ENCODE peak calls at places on chromosomes 6 and 20, in eight cellular contexts. One of them, this sample, is unnamed.
A peak's percentile ranks its signal among the peaks of the same experiment; 100 is the strongest.

GRCh38 chr6:79305020-79305419 is 70.5 kb upstream of the HMGN3 start:
- DNase-seq in AG10803: no peak
- DNase-seq in psoas muscle: no peak
- DNase-seq in sigmoid colon: no peak
- DNase-seq in tibial artery: no peak
- DNase-seq in IMR-90: no peak
- DNase-seq in CD4-positive, CD25-positive, alpha-beta regulatory T cell: no peak
- DNase-seq in astrocyte: no peak
- DNase-seq in this sample: no peak

GRCh38 chr6:55825402-55826051 is 49.9 kb downstream of the BMP5 start:
- DNase-seq in AG10803: peak; percentile 38
- DNase-seq in psoas muscle: no peak
- DNase-seq in sigmoid colon: no peak
- DNase-seq in tibial artery: no peak
- DNase-seq in IMR-90: peak; percentile 78
- DNase-seq in CD4-positive, CD25-positive, alpha-beta regulatory T cell: no peak
- DNase-seq in astrocyte: peak; percentile 87
- DNase-seq in this sample: no peak

GRCh38 chr6:157715766-157716171 is 107.3 kb upstream of the SNX9 start:
- DNase-seq in AG10803: peak; percentile 99
- DNase-seq in psoas muscle: peak; percentile 73
- DNase-seq in sigmoid colon: peak; percentile 92
- DNase-seq in tibial artery: peak; percentile 85
- DNase-seq in IMR-90: peak; percentile 95
- DNase-seq in CD4-positive, CD25-positive, alpha-beta regulatory T cell: no peak
- DNase-seq in astrocyte: peak; percentile 70
- DNase-seq in this sample: no peak

GRCh38 chr6:144248470-144249301 is 36.4 kb upstream of the UTRN start:
- DNase-seq in AG10803: peak; percentile 92
- DNase-seq in psoas muscle: no peak
- DNase-seq in sigmoid colon: no peak
- DNase-seq in tibial artery: no peak
- DNase-seq in IMR-90: peak; percentile 72
- DNase-seq in CD4-positive, CD25-positive, alpha-beta regulatory T cell: no peak
- DNase-seq in astrocyte: peak; percentile 88
- DNase-seq in this sample: no peak

GRCh38 chr6:36247691-36248090 is 22.2 kb upstream of the PNPLA1 start:
- DNase-seq in AG10803: peak; percentile 45
- DNase-seq in psoas muscle: no peak
- DNase-seq in sigmoid colon: no peak
- DNase-seq in tibial artery: peak; percentile 66
- DNase-seq in IMR-90: peak; percentile 61
- DNase-seq in CD4-positive, CD25-positive, alpha-beta regulatory T cell: no peak
- DNase-seq in astrocyte: peak; percentile 4
- DNase-seq in this sample: no peak

GRCh38 chr20:22905667-22906066 is 129.4 kb upstream of the SSTR4 start:
- DNase-seq in AG10803: peak; percentile 70
- DNase-seq in psoas muscle: no peak
- DNase-seq in sigmoid colon: peak; percentile 60
- DNase-seq in tibial artery: peak; percentile 43
- DNase-seq in IMR-90: no peak
- DNase-seq in CD4-positive, CD25-positive, alpha-beta regulatory T cell: no peak
- DNase-seq in astrocyte: no peak
- DNase-seq in this sample: peak; percentile 22

GRCh38 chr6:149368065-149368464 is 32.0 kb upstream of the SUMO4 start:
- DNase-seq in AG10803: no peak
- DNase-seq in psoas muscle: no peak
- DNase-seq in sigmoid colon: no peak
- DNase-seq in tibial artery: no peak
- DNase-seq in IMR-90: no peak
- DNase-seq in CD4-positive, CD25-positive, alpha-beta regulatory T cell: no peak
- DNase-seq in astrocyte: no peak
- DNase-seq in this sample: no peak

GRCh38 chr20:57810511-57811372 is 100.9 kb upstream of the PMEPA1 start:
- DNase-seq in AG10803: no peak
- DNase-seq in psoas muscle: no peak
- DNase-seq in sigmoid colon: peak; percentile 58
- DNase-seq in tibial artery: no peak
- DNase-seq in IMR-90: no peak
- DNase-seq in CD4-positive, CD25-positive, alpha-beta regulatory T cell: no peak
- DNase-seq in astrocyte: peak; percentile 63
- DNase-seq in this sample: no peak

GRCh38 chr20:46433051-46433450 is 26.6 kb upstream of the ELMO2 start:
- DNase-seq in AG10803: no peak
- DNase-seq in psoas muscle: no peak
- DNase-seq in sigmoid colon: no peak
- DNase-seq in tibial artery: no peak
- DNase-seq in IMR-90: no peak
- DNase-seq in CD4-positive, CD25-positive, alpha-beta regulatory T cell: no peak
- DNase-seq in astrocyte: no peak
- DNase-seq in this sample: no peak

GRCh38 chr20:25984933-25985332 is 288.3 kb upstream of the ZNF337 start:
- DNase-seq in AG10803: peak; percentile 46
- DNase-seq in psoas muscle: peak; percentile 56
- DNase-seq in sigmoid colon: peak; percentile 78
- DNase-seq in tibial artery: no peak
- DNase-seq in IMR-90: peak; percentile 49
- DNase-seq in CD4-positive, CD25-positive, alpha-beta regulatory T cell: peak; percentile 15
- DNase-seq in astrocyte: no peak
- DNase-seq in this sample: no peak

GRCh38 chr6:96532399-96532798 is 10.8 kb downstream of the UFL1 start:
- DNase-seq in AG10803: no peak
- DNase-seq in psoas muscle: no peak
- DNase-seq in sigmoid colon: no peak
- DNase-seq in tibial artery: no peak
- DNase-seq in IMR-90: no peak
- DNase-seq in CD4-positive, CD25-positive, alpha-beta regulatory T cell: no peak
- DNase-seq in astrocyte: no peak
- DNase-seq in this sample: no peak

GRCh38 chr6:96522469-96523009 is 933 bp downstream of the UFL1 start:
- DNase-seq in AG10803: peak; percentile 22
- DNase-seq in psoas muscle: no peak
- DNase-seq in sigmoid colon: no peak
- DNase-seq in tibial artery: no peak
- DNase-seq in IMR-90: peak; percentile 14
- DNase-seq in CD4-positive, CD25-positive, alpha-beta regulatory T cell: no peak
- DNase-seq in astrocyte: peak; percentile 14
- DNase-seq in this sample: peak; percentile 16

GRCh38 chr6:96528193-96528592 is 6.6 kb downstream of the UFL1 start:
- DNase-seq in AG10803: no peak
- DNase-seq in psoas muscle: no peak
- DNase-seq in sigmoid colon: no peak
- DNase-seq in tibial artery: no peak
- DNase-seq in IMR-90: no peak
- DNase-seq in CD4-positive, CD25-positive, alpha-beta regulatory T cell: no peak
- DNase-seq in astrocyte: no peak
- DNase-seq in this sample: no peak
- H3K4me3 ChIP-seq in AG10803: no peak overlapping the region
- H3K4me3 ChIP-seq in psoas muscle: no peak overlapping the region
- H3K4me3 ChIP-seq in sigmoid colon: no peak overlapping the region
- H3K4me3 ChIP-seq in tibial artery: no peak overlapping the region
- H3K4me3 ChIP-seq in IMR-90: no peak overlapping the region
- H3K4me3 ChIP-seq in CD4-positive, CD25-positive, alpha-beta regulatory T cell: no peak overlapping the region
- H3K4me3 ChIP-seq in astrocyte: no peak overlapping the region
- H3K4me3 ChIP-seq in this sample: no peak overlapping the region

GRCh38 chr6:107821591-107821990 is 2.5 kb downstream of the SCML4 start:
- DNase-seq in AG10803: no peak
- DNase-seq in psoas muscle: no peak
- DNase-seq in sigmoid colon: no peak
- DNase-seq in tibial artery: no peak
- DNase-seq in IMR-90: no peak
- DNase-seq in CD4-positive, CD25-positive, alpha-beta regulatory T cell: no peak
- DNase-seq in astrocyte: no peak
- DNase-seq in this sample: no peak

GRCh38 chr6:107819976-107820551 is 4.0 kb downstream of the SCML4 start:
- DNase-seq in AG10803: no peak
- DNase-seq in psoas muscle: no peak
- DNase-seq in sigmoid colon: no peak
- DNase-seq in tibial artery: no peak
- DNase-seq in IMR-90: peak; percentile 1
- DNase-seq in CD4-positive, CD25-positive, alpha-beta regulatory T cell: no peak
- DNase-seq in astrocyte: no peak
- DNase-seq in this sample: no peak

GRCh38 chr6:107819217-107819616 is 4.9 kb downstream of the SCML4 start:
- DNase-seq in AG10803: no peak
- DNase-seq in psoas muscle: no peak
- DNase-seq in sigmoid colon: no peak
- DNase-seq in tibial artery: no peak
- DNase-seq in IMR-90: no peak
- DNase-seq in CD4-positive, CD25-positive, alpha-beta regulatory T cell: no peak
- DNase-seq in astrocyte: no peak
- DNase-seq in this sample: no peak

GRCh38 chr6:107822154-107823046 is 1.7 kb downstream of the SCML4 start:
- DNase-seq in AG10803: no peak
- DNase-seq in psoas muscle: no peak
- DNase-seq in sigmoid colon: no peak
- DNase-seq in tibial artery: no peak
- DNase-seq in IMR-90: no peak
- DNase-seq in CD4-positive, CD25-positive, alpha-beta regulatory T cell: peak; percentile 38
- DNase-seq in astrocyte: no peak
- DNase-seq in this sample: peak; percentile 30

GRCh38 chr6:107820571-107821261 is 3.4 kb downstream of the SCML4 start:
- DNase-seq in AG10803: peak; percentile 17
- DNase-seq in psoas muscle: no peak
- DNase-seq in sigmoid colon: no peak
- DNase-seq in tibial artery: no peak
- DNase-seq in IMR-90: no peak
- DNase-seq in CD4-positive, CD25-positive, alpha-beta regulatory T cell: no peak
- DNase-seq in astrocyte: peak; percentile 17
- DNase-seq in this sample: no peak
- H3K4me3 ChIP-seq in AG10803: peak overlapping the region; percentile 26
- H3K4me3 ChIP-seq in psoas muscle: peak overlapping the region; percentile 59
- H3K4me3 ChIP-seq in sigmoid colon: no peak overlapping the region
- H3K4me3 ChIP-seq in tibial artery: peak overlapping the region; percentile 26
- H3K4me3 ChIP-seq in IMR-90: peak overlapping the region; percentile 8
- H3K4me3 ChIP-seq in CD4-positive, CD25-positive, alpha-beta regulatory T cell: peak overlapping the region; percentile 97
- H3K4me3 ChIP-seq in astrocyte: peak overlapping the region; percentile 40
- H3K4me3 ChIP-seq in this sample: no peak overlapping the region

GRCh38 chr6:166533205-166533824 is 53.2 kb downstream of the RAMACL start:
- DNase-seq in AG10803: no peak
- DNase-seq in psoas muscle: no peak
- DNase-seq in sigmoid colon: no peak
- DNase-seq in tibial artery: no peak
- DNase-seq in IMR-90: no peak
- DNase-seq in CD4-positive, CD25-positive, alpha-beta regulatory T cell: no peak
- DNase-seq in astrocyte: no peak
- DNase-seq in this sample: no peak

GRCh38 chr6:166532302-166532701 is 54.2 kb downstream of the RAMACL start:
- DNase-seq in AG10803: no peak
- DNase-seq in psoas muscle: no peak
- DNase-seq in sigmoid colon: no peak
- DNase-seq in tibial artery: no peak
- DNase-seq in IMR-90: no peak
- DNase-seq in CD4-positive, CD25-positive, alpha-beta regulatory T cell: no peak
- DNase-seq in astrocyte: no peak
- DNase-seq in this sample: no peak

GRCh38 chr6:166529571-166529970 is 56.9 kb downstream of the RAMACL start:
- DNase-seq in AG10803: no peak
- DNase-seq in psoas muscle: no peak
- DNase-seq in sigmoid colon: no peak
- DNase-seq in tibial artery: no peak
- DNase-seq in IMR-90: peak; percentile 74
- DNase-seq in CD4-positive, CD25-positive, alpha-beta regulatory T cell: no peak
- DNase-seq in astrocyte: peak; percentile 24
- DNase-seq in this sample: no peak

GRCh38 chr6:166527849-166528248 is 58.6 kb downstream of the RAMACL start:
- DNase-seq in AG10803: no peak
- DNase-seq in psoas muscle: no peak
- DNase-seq in sigmoid colon: no peak
- DNase-seq in tibial artery: no peak
- DNase-seq in IMR-90: no peak
- DNase-seq in CD4-positive, CD25-positive, alpha-beta regulatory T cell: no peak
- DNase-seq in astrocyte: no peak
- DNase-seq in this sample: no peak

DNA sequence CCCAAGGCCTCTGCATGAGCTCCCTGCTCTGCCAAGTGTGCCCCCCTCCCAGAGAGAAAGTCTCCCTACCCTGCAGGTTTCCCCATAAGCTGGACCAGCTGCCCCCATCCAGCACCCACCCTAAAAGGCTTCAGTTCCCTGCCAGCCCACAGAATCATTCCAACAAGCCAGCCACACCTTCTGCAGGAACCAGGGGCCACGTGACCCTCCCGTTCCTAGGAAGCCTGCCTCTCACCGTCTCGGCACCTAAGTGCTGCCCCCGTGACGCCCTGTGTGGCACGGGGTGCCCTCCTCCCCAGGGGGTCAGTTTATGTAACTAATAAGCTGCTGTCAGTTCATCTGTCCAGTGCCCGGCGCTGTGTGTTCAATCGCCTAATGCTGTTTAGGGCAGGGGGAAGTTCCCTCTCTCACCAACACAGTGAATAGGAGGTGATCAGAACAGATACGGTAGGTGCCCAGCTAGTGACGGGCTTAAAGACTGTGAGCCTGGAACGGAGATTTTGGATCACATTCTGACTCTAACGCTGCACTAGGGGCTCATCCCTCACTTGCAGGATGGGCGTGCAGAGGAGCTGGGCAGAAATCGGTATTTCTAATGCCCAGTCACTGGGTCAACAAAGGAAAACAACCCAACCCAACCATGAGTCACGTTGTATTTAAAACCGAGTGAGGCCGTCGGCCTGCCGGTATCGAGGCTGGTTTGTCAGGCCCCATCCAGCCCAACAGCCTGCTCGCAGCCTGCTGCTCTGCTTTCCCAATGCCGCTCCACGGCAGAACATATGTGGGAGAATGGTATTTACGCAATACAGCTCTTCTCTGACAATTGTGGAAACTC is 56.0 kb downstream of the RAMACL start:
- DNase-seq in AG10803: no peak
- DNase-seq in psoas muscle: no peak
- DNase-seq in sigmoid colon: no peak
- DNase-seq in tibial artery: no peak
- DNase-seq in IMR-90: no peak
- DNase-seq in CD4-positive, CD25-positive, alpha-beta regulatory T cell: no peak
- DNase-seq in astrocyte: peak; percentile 16
- DNase-seq in this sample: no peak
- H3K4me3 ChIP-seq in AG10803: no peak overlapping the region
- H3K4me3 ChIP-seq in psoas muscle: no peak overlapping the region
- H3K4me3 ChIP-seq in sigmoid colon: no peak overlapping the region
- H3K4me3 ChIP-seq in tibial artery: no peak overlapping the region
- H3K4me3 ChIP-seq in IMR-90: no peak overlapping the region
- H3K4me3 ChIP-seq in CD4-positive, CD25-positive, alpha-beta regulatory T cell: no peak overlapping the region
- H3K4me3 ChIP-seq in astrocyte: no peak overlapping the region
- H3K4me3 ChIP-seq in this sample: no peak overlapping the region

DNA sequence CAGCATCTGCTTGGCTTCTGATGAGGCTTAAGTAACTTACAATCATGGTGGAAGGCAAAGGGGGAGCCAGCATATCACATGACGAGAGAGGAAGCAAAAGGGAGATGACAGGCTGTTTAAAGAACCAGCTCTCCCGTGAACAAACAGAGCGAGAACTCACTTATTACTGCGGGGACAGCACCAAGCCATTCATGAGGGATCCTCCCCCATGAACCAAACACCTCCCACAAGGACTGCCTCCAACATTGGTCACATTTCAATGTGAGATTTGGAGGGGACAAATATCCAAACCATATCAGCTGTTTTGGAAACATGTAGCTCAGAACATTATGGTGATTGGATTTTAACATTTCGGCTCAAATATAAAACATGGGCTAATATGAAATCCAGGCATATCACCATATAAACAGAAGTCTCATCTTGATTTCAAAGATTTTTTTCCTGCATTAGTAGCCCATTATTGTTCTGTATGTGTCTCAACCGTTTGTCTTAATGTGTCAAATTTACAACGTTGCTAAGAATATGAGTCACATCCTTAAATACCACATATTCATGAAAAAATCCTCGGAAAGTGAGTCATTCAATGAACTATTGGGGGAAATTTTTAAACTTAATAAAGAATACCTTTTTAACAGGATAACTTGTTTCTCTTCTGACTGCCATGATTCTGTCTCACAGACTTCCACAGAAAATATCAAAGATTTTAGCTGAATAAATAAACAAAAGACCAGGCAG is 894.3 kb downstream of the TFAP2A start:
- DNase-seq in AG10803: peak; percentile 83
- DNase-seq in psoas muscle: no peak
- DNase-seq in sigmoid colon: no peak
- DNase-seq in tibial artery: no peak
- DNase-seq in IMR-90: peak; percentile 89
- DNase-seq in CD4-positive, CD25-positive, alpha-beta regulatory T cell: no peak
- DNase-seq in astrocyte: peak; percentile 91
- DNase-seq in this sample: peak; percentile 66
- H3K4me3 ChIP-seq in AG10803: no peak overlapping the region
- H3K4me3 ChIP-seq in psoas muscle: no peak overlapping the region
- H3K4me3 ChIP-seq in sigmoid colon: no peak overlapping the region
- H3K4me3 ChIP-seq in tibial artery: no peak overlapping the region
- H3K4me3 ChIP-seq in IMR-90: no peak overlapping the region
- H3K4me3 ChIP-seq in CD4-positive, CD25-positive, alpha-beta regulatory T cell: peak overlapping the region; percentile 59
- H3K4me3 ChIP-seq in astrocyte: peak overlapping the region; percentile 26
- H3K4me3 ChIP-seq in this sample: no peak overlapping the region